ENCODE peak calls at places on chromosome 13, in eight cellular contexts. X, E, F, S, K, L, U and V are unnamed samples.

GRCh38 chr13:113064534-113065405 is 40.8 kb upstream of the F7 start:
- DNase-seq in E (no peak), K (no peak), L (no peak), F (no peak), U (no peak), S (no peak), X (no peak), V (peak)

GRCh38 chr13:27044837-27045570 is 126.6 kb downstream of the USP12 start:
- DNase-seq in K (no peak), U (no peak), S (no peak), E (no peak), F (no peak), L (peak), X (no peak), V (no peak)

GRCh38 chr13:90197722-90198121 is 1149.8 kb upstream of the MIR17HG start:
- DNase-seq in E (no peak), L (no peak), U (no peak), F (no peak), X (no peak), S (no peak), K (no peak), V (no peak)

GRCh38 chr13:93220073-93220472 is 6.5 kb upstream of the GPC6 start:
- DNase-seq in E (no peak), S (no peak), X (no peak), F (no peak), K (no peak), L (no peak), U (no peak), V (no peak)

GRCh38 chr13:80436571-80437169 is 95.7 kb upstream of the SPRY2 start:
- DNase-seq in E (no peak), X (no peak), K (no peak), F (no peak), S (no peak), L (no peak), U (peak), V (no peak)

GRCh38 chr13:89628567-89628966 is 1718.9 kb upstream of the MIR17HG start:
- DNase-seq in F (no peak), K (no peak), S (no peak), E (no peak), X (no peak), U (no peak), L (no peak), V (no peak)

GRCh38 chr13:67230774-67231480 is 791 bp upstream of the PCDH9 start:
- DNase-seq in K (peak), L (no peak), U (peak), S (peak), F (no peak), E (peak), X (peak), V (peak)

GRCh38 chr13:89066868-89067466 is 1395.8 kb downstream of the SLITRK5 start:
- DNase-seq in U (no peak), K (no peak), S (no peak), E (no peak), L (no peak), X (peak), F (no peak), V (no peak)

GRCh38 chr13:19862511-19863313 is 737 bp downstream of the ZMYM5 start:
- DNase-seq in S (peak), E (peak), K (no peak), L (no peak), F (no peak), X (peak), U (peak), V (no peak)

GRCh38 chr13:74641586-74641985 is 507.4 kb upstream of the KLF12 start:
- DNase-seq in X (no peak), F (no peak), K (no peak), S (no peak), U (no peak), E (no peak), L (no peak), V (no peak)

GRCh38 chr13:66689628-66690027 is 540.5 kb downstream of the PCDH9 start:
- DNase-seq in U (no peak), X (no peak), L (no peak), K (no peak), E (no peak), S (no peak), F (no peak), V (no peak)

GRCh38 chr13:30047154-30047874 is 196.9 kb upstream of the UBL3 start:
- DNase-seq in E (no peak), K (no peak), U (no peak), L (peak), F (no peak), X (no peak), S (no peak), V (no peak)

GRCh38 chr13:110519046-110519445 is 42.5 kb downstream of the RAB20 start:
- DNase-seq in U (no peak), X (no peak), L (no peak), F (no peak), S (peak), E (no peak), K (no peak), V (no peak)

GRCh38 chr13:100980171-100980570 is 305.6 kb upstream of the TMTC4 start:
- DNase-seq in X (no peak), L (no peak), U (no peak), K (no peak), E (no peak), S (no peak), F (no peak), V (no peak)

GRCh38 chr13:112605531-112605990 is 17.6 kb upstream of the TUBGCP3 start:
- DNase-seq in X (no peak), L (peak), K (no peak), E (no peak), S (no peak), U (no peak), F (no peak), V (no peak)

GRCh38 chr13:30142502-30143211 is 164.7 kb downstream of the KATNAL1 start:
- DNase-seq in F (no peak), S (no peak), K (peak), L (no peak), X (peak), E (no peak), U (peak), V (no peak)

GRCh38 chr13:28636677-28637317 is 22.1 kb upstream of the POMP start:
- DNase-seq in S (no peak), E (peak), L (no peak), K (no peak), F (peak), U (peak), X (peak), V (no peak)

GRCh38 chr13:114129649-114130062 is 2.8 kb downstream of the RASA3 start:
- DNase-seq in K (no peak), S (no peak), U (no peak), X (no peak), F (no peak), L (no peak), E (no peak), V (no peak)

GRCh38 chr13:114128624-114129522 is 3.5 kb downstream of the RASA3 start:
- DNase-seq in L (no peak), U (peak), S (peak), F (peak), K (peak), E (peak), X (no peak), V (peak)

GRCh38 chr13:114126789-114127472 is 5.5 kb downstream of the RASA3 start:
- DNase-seq in F (no peak), U (no peak), S (peak), X (no peak), K (no peak), E (no peak), L (no peak), V (no peak)

GRCh38 chr13:114128348-114128623 is 4.1 kb downstream of the RASA3 start:
- DNase-seq in S (peak), K (no peak), E (no peak), F (no peak), X (no peak), U (no peak), L (no peak), V (no peak)

DNA sequence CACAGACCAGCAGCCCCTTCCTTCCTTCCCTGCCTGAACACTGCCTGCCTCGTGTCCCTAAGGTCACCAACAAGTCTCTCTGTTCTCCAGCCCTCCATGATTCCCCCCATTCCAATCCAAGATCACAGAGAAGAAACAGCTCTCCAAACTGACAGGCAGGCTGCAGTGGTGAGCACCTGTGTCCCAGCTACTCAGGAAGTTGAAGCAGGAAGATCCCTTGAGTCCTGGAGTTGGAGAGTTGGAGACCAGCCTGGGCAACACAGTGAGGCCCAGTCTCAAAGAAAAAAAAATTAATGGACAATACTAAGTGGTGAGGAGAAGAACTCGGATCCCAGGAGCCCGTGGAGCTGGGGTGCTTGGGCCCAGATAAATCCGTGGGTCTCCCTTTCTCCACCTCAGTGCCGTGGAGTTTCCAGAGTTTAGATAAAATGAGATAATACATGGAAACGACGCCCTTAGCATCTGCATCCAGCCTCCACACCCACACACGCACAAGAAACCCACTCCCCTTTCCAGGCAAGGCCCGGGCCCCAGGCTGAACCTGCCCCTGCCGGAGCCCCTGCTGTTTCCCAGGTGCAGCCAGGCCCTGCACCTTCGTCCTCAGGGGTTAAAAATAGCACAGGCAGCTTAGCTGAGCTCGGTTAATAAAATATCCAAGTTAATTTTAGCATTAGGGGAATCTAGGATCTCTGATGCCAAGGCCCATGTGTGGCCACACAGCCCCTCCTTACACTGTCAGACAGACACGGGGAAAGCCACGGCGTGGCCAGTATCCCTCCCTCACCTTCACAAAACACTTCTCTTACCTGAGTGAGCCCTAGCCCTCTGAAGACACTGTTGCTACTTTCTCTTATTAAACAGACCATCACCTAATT is 4.7 kb downstream of the RASA3 start:
- DNase-seq in L (no peak), K (no peak), F (no peak), X (no peak), U (no peak), E (no peak), S (no peak), V (no peak)
- TF ChIP-seq POLR2A in L (no peak), K (no peak), F (no peak), X (no peak), U (no peak), E (no peak), S (no peak), V (no peak)

GRCh38 chr13:41960700-41961697 is at the start of gene VWA8:
- DNase-seq in X (peak), S (peak), L (peak), E (peak), U (peak), K (peak), F (no peak), V (peak)
- H3K4me3 ChIP-seq in X (peak), S (peak), L (peak), E (peak), U (peak), K (peak), F (peak), V (peak)

DNA sequence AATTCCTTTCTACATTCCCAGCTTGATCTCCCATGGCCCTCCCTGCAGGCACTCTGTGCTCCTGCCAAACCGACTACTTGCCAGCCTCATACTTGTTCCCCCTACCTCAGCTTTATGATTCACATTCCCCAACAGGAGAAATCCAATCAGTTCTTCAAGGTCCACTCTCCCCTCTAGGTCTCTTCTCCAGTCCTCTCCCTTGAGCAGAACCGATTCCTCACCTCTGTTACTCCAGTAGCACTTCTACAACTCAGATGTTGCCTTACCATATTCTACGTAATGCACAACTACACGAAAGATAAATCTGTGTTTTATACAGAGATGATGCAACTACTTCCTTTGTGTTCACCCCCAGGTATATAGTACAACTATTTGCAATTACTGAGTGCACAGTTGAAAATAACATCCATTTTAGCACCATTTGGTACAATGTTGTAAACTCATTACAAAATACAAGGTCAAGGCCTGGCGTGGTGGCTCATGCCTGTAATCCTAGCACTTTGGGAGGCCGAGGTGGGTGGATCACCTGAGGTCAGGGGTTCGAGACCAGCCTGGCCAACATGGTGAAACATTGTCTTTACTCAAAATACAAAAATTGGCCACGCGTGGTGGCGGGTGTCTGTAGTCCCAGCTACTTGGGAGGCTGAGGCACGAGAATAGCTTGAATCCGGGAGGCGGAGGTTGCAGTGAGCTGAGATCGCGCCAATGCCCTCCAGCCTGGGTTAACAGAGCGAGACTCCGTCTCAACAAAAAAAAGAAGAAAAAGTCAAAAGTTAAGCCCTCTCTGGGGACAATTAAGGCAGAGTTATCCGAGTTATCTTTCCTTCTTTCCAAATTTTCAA is 2.9 kb upstream of the WBP4 start:
- DNase-seq in S (no peak), F (no peak), L (no peak), X (no peak), E (no peak), U (no peak), K (no peak), V (no peak)
- H3K27ac ChIP-seq in S (no peak), F (peak), L (peak), X (peak), E (peak), U (peak), K (no peak), V (peak)

DNA sequence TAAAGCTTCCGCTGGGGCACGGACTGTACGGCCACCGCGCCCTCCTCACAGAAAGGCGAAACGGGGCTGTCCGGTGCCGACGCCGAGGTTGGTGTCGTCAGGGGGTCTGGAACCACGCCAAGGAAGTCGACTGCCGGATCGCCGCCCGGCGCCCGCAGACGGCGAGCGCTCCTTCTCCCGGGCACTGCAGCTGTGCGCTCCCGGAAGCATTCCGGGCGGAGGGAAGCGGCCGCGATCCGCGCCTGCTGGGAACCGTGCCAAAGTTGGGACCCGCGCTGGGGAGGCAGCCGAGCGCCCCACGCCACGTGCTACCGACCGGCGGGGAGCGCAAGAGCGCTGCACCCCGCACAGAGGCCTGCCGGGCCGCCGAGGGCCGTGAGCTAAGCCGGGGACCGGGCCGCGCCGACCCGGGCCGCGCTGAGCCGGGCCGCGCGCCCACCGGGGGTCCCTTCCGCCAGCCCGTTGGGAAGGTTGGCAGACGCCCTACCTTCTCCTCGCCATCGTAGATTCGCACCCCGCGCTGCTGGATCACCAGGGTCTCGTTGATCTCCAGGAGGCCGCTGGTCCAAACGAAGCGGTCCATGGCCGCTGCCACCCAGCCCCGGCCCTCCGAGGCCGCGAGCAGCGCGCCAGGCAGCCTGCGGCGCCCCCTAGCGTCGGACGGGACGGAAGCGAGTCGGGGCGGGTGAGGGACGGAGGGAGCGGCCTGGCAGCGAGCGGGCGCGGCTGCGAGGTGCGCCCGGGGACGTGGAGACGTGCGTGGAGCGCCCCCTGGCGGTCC is at the start of gene VPS36:
- DNase-seq in S (peak), U (peak), L (peak), X (peak), F (peak), E (peak), K (peak), V (peak)
- TF ChIP-seq POLR2A in S (peak), U (peak), L (peak), X (peak), F (peak), E (no peak), K (peak), V (no peak)

DNA sequence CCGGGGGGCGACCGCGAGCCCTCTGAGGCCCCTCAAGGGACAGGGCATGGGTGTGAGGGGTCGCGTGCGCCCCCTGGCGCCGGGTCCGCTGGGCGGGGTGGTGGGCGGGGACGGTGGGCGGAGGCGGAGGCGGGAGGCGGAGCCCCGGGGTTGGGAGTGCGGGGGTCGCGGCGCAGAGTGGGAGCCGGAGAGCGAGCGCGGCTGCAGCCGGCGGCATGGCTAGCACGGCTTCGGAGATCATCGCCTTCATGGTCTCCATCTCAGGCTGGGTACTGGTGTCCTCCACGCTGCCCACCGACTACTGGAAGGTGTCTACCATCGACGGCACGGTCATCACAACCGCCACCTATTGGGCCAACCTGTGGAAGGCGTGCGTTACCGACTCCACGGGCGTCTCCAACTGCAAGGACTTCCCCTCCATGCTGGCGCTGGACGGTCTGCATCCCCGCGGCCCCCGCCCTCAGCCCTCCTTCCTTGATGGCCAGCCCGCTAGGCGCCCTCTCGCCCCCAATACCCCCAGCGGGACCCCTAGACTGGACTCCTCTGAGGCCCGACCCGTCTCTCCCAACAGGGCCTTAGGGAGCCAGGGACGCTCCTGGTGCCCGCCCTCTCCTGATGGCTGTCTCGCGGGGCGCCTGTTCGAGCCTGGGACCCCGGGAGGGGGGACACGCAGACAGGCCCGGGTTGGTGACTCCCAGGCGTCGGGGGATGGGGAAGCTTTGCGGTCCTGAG is at the start of gene CLDN10:
- DNase-seq in S (no peak), U (no peak), L (no peak), K (no peak), E (no peak), F (no peak), X (peak), V (no peak)
- H3K4me3 ChIP-seq in S (peak), U (no peak), L (no peak), K (no peak), E (peak), F (no peak), X (peak), V (no peak)

GRCh38 chr13:62130016-62130970 is 714.6 kb upstream of the PCDH20 start:
- DNase-seq in K (no peak), U (no peak), F (no peak), S (no peak), E (no peak), L (no peak), X (no peak), V (no peak)
- H3K27ac ChIP-seq in K (no peak), U (no peak), F (no peak), S (no peak), E (no peak), L (no peak), X (no peak), V (no peak)